ENCODE peak calls at places on chromosome 17, in eight cellular contexts. X is esophagus muscularis mucosa, J is heart left ventricle, D is uterus, A is vagina, G is stomach, B is body of pancreas, F is sigmoid colon. V is an unnamed sample.

GRCh38 chr17:74458835-74459234 is 7.6 kb upstream of the CD300A start:
- DNase-seq in J (no peak), B (no peak), A (no peak), X (no peak), G (no peak), F (no peak), D (no peak), V (no peak)

GRCh38 chr17:21674242-21674731 is 18.0 kb upstream of the KCNJ18 start:
- DNase-seq in B (no peak), F (peak; percentile 64), A (peak; percentile 86), J (no peak), X (no peak), G (no peak), D (no peak), V (peak; percentile 77)

GRCh38 chr17:3796110-3796821 is 4.7 kb downstream of the ITGAE start:
- DNase-seq in D (no peak), F (no peak), A (no peak), X (no peak), B (no peak), G (peak; percentile 48), J (no peak), V (peak; percentile 86)

GRCh38 chr17:73998246-73999220 is 204.9 kb upstream of the RPL38 start:
- DNase-seq in X (no peak), J (no peak), D (peak; percentile 24), F (no peak), B (peak; percentile 65), G (peak; percentile 70), A (no peak), V (peak; percentile 85)

GRCh38 chr17:72421128-72422092 is 300.6 kb downstream of the SOX9 start:
- DNase-seq in G (peak; percentile 71), B (peak; percentile 82), X (no peak), F (no peak), D (no peak), J (no peak), A (no peak), V (no peak)

GRCh38 chr17:51434434-51435170 is 174.3 kb downstream of the UTP18 start:
- DNase-seq in X (no peak), B (no peak), G (no peak), F (no peak), D (no peak), A (no peak), J (no peak), V (no peak)

GRCh38 chr17:40218740-40219072 is 398 bp upstream of the WIPF2 start:
- DNase-seq in F (peak; percentile 89), D (peak; percentile 76), X (no peak), B (peak; percentile 70), G (peak; percentile 61), A (peak; percentile 90), J (peak; percentile 59), V (peak; percentile 89)

GRCh38 chr17:75544250-75544649 is 18.8 kb downstream of the LLGL2 start:
- DNase-seq in A (no peak), F (no peak), G (no peak), B (no peak), D (no peak), X (no peak), J (no peak), V (no peak)

GRCh38 chr17:7755095-7755890 is 37.7 kb downstream of the DNAH2 start:
- DNase-seq in J (no peak), G (no peak), F (no peak), X (no peak), D (no peak), A (no peak), B (no peak), V (no peak)

GRCh38 chr17:1742371-1743093 is at the start of gene SERPINF2:
- DNase-seq in B (no peak), X (no peak), D (no peak), G (no peak), A (no peak), J (no peak), F (no peak), V (no peak)

GRCh38 chr17:10730956-10731879 is 1.4 kb upstream of the TMEM220 start:
- DNase-seq in G (peak; percentile 63), X (no peak), A (peak; percentile 83), F (no peak), D (no peak), J (no peak), B (no peak), V (no peak)

GRCh38 chr17:63974594-63975192 is 2.0 kb upstream of the SCN4A start:
- DNase-seq in D (no peak), X (no peak), F (no peak), A (no peak), B (no peak), G (no peak), J (no peak), V (no peak)

GRCh38 chr17:48636177-48637018 is 10.2 kb upstream of the HOXB9 start:
- DNase-seq in J (peak; percentile 56), F (peak; percentile 73), G (peak; percentile 48), B (peak; percentile 61), D (peak; percentile 46), A (no peak), X (no peak), V (peak; percentile 84)

GRCh38 chr17:66272699-66273390 is 29.6 kb upstream of the PRKCA start:
- DNase-seq in D (peak; percentile 49), B (no peak), G (no peak), J (no peak), F (peak; percentile 71), A (no peak), X (no peak), V (no peak)

GRCh38 chr17:46262271-46262670 is 32.7 kb upstream of the LRRC37A start:
- DNase-seq in X (no peak), F (no peak), J (no peak), A (no peak), G (no peak), B (no peak), D (no peak), V (no peak)

GRCh38 chr17:16661217-16661616 is 7.6 kb upstream of the ZNF624 start:
- DNase-seq in J (no peak), F (no peak), G (no peak), B (no peak), D (no peak), X (no peak), A (no peak), V (no peak)

GRCh38 chr17:69187294-69187693 is 41.3 kb downstream of the ABCA10 start:
- DNase-seq in D (no peak), J (no peak), G (no peak), A (no peak), F (no peak), X (no peak), B (no peak), V (no peak)

GRCh38 chr17:2959371-2960130 is 103.9 kb downstream of the OR1D5 start:
- DNase-seq in A (no peak), J (no peak), B (peak; percentile 10), G (peak; percentile 24), D (no peak), X (no peak), F (peak; percentile 25), V (peak; percentile 56)

GRCh38 chr17:74325743-74326379 is at the start of gene KIF19:
- DNase-seq in F (no peak), X (no peak), J (peak; percentile 54), A (no peak), D (no peak), B (peak; percentile 32), G (peak; percentile 55), V (peak; percentile 86)

GRCh38 chr17:37124074-37124824 is 175.5 kb downstream of the AATF start:
- DNase-seq in D (no peak), F (no peak), B (no peak), G (no peak), J (no peak), A (no peak), X (no peak), V (no peak)

GRCh38 chr17:27985306-27985705 is 57.2 kb upstream of the NLK start:
- DNase-seq in B (no peak), F (no peak), D (no peak), A (no peak), X (no peak), J (peak; percentile 30), G (no peak), V (no peak)

DNA sequence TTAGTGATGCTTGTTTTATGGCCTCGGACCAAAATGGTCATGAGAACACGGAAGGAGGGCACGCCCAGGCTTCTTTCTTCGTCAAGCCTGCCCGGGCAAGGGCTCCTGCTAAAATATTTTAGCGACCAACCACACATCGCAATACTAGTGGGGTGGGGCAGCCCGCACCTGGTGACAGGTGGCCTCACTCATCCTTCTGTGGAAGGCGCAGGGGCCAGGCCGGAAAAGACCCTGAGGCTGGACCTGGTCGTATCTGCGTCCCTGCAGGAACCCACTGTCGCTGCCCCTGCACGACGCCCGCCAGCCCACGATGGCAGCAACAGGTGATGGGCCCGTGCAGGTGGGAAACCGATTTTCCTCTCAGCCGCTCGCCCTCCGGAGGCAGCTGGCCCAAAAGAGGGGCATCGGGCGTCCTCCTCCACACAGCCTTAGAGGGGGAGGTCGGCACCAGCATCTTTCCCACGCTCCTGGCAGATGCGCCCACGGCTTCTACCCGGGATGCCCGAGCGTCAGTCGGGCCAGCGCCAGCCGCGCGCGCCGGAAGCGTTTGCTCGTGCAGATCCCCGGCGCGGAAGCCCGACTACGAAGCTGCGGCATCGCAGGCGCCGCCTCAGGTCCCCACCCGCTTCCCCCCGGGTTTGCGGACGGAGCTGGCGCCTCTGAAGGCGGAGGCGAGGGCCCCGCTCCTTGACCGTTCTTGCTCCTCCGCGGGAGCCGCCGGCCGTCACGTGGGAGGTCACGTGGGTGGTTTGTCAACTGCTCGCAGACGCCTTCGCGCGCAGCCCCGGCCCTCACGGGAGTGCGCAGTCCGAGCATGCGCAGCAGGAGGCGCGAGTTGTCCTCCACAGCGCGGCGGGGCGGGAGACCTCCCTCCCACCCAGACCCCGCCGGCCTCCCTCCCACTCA is 22.8 kb upstream of the FOXK2 start:
- DNase-seq in D (peak; percentile 96), F (peak; percentile 99), G (peak; percentile 97), A (peak; percentile 96), B (peak; percentile 93), X (peak; percentile 99), J (peak; percentile 97), V (peak; percentile 100)
- TF ChIP-seq POLR2A in D (peak; percentile 89), F (peak; percentile 78), G (no peak), A (peak; percentile 74), B (peak; percentile 67), X (peak; percentile 74), J (peak; percentile 87), V (peak; percentile 14)

GRCh38 chr17:55575058-55575606 is 63.9 kb upstream of the SMIM36 start:
- DNase-seq in G (no peak), B (no peak), D (no peak), J (no peak), F (no peak), A (no peak), X (no peak), V (no peak)
- H3K27ac ChIP-seq in G (no peak overlapping the region), B (no peak overlapping the region), D (no peak overlapping the region), J (no peak overlapping the region), F (peak overlapping the region; percentile 84), A (peak overlapping the region; percentile 85), X (peak overlapping the region; percentile 77), V (no peak overlapping the region)

GRCh38 chr17:78175643-78175981 is 7.2 kb downstream of the SYNGR2 start:
- DNase-seq in D (no peak), X (no peak), G (no peak), A (no peak), B (no peak), F (no peak), J (no peak), V (no peak)
- H3K4me3 ChIP-seq in D (no peak overlapping the region), X (no peak overlapping the region), G (no peak overlapping the region), A (no peak overlapping the region), B (no peak overlapping the region), F (no peak overlapping the region), J (no peak overlapping the region), V (no peak overlapping the region)

DNA sequence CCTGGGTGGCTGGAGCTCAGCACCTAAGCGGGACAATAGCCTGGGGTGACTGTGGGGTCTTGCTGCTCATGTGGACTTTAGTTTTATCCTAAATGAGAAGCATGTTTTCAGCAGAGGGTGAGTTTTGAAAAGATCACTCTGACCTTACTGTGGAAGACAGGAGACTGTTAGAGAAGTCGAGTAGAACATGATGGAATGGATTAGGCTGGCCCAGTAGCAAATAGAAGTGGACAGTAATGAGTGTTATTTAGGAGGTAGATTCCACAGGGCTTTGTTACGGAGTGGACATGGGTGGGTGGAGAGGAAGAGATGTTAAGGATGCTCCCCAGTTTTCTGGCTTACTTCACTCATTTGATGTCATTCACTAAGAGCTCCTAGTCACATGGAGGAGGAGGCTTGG is 73.3 kb upstream of the TBX2 start:
- DNase-seq in X (no peak), F (no peak), D (no peak), A (no peak), B (no peak), G (no peak), J (no peak), V (no peak)
- TF ChIP-seq POLR2A in X (no peak), F (no peak), D (no peak), A (no peak), B (no peak), G (no peak), J (no peak), V (no peak)

V was measured in spleen.